ENCODE peak calls at places on chromosomes 6 and 20, in six cellular contexts. G is CD8-positive, alpha-beta memory T cell; L is heart left ventricle; Q is H9; V is pancreas; K is esophagus squamous epithelium. A is an unnamed sample.
A peak's percentile ranks its signal among the peaks of the same experiment; 100 is the strongest.

GRCh38 chr6:106194949-106195919 is 109.1 kb downstream of the PRDM1 start:
- DNase-seq in L (no peak), V (no peak), Q (no peak), G (peak; percentile 6), K (no peak), A (no peak)

GRCh38 chr20:8579060-8579459 is 447.0 kb downstream of the PLCB1 start:
- DNase-seq in G (no peak), V (no peak), K (no peak), Q (no peak), L (no peak), A (no peak)

GRCh38 chr6:74458536-74458935 is 747.3 kb downstream of the COL12A1 start:
- DNase-seq in L (no peak), G (no peak), Q (no peak), V (no peak), K (no peak), A (no peak)

GRCh38 chr6:170163405-170164170 is 127.3 kb downstream of the DLL1 start:
- DNase-seq in G (no peak), Q (no peak), V (no peak), L (no peak), K (no peak), A (no peak)

GRCh38 chr20:44410583-44411019 is 55.1 kb downstream of the HNF4A start:
- DNase-seq in L (no peak), G (no peak), K (no peak), V (no peak), Q (no peak), A (no peak)

GRCh38 chr20:40811660-40812414 is 122.8 kb upstream of the MAFB start:
- DNase-seq in G (no peak), K (no peak), V (no peak), L (no peak), Q (peak; percentile 16), A (no peak)

GRCh38 chr20:4626228-4626627 is 95.5 kb upstream of the PRND start:
- DNase-seq in G (no peak), K (no peak), Q (no peak), L (no peak), V (no peak), A (no peak)

GRCh38 chr6:5279891-5280338 is 18.6 kb downstream of the FARS2 start:
- DNase-seq in Q (no peak), K (no peak), G (no peak), V (no peak), L (no peak), A (no peak)

GRCh38 chr20:10179574-10180298 is 38.9 kb upstream of the SNAP25 start:
- DNase-seq in V (no peak), L (no peak), G (no peak), Q (peak; percentile 39), K (no peak), A (no peak)

GRCh38 chr20:7420345-7420744 is 519.9 kb downstream of the HAO1 start:
- DNase-seq in K (no peak), L (no peak), G (no peak), V (no peak), Q (no peak), A (no peak)

GRCh38 chr6:52881996-52882841 is 27.3 kb downstream of the GSTA3 start:
- DNase-seq in L (peak; percentile 53), Q (peak; percentile 81), V (peak; percentile 65), K (peak; percentile 3), G (peak; percentile 49), A (peak; percentile 77)

GRCh38 chr6:7264686-7265384 is 48.2 kb downstream of the SSR1 start:
- DNase-seq in V (peak; percentile 15), L (no peak), G (no peak), Q (no peak), K (no peak), A (peak; percentile 52)

GRCh38 chr6:144156991-144157390 is 6.7 kb downstream of the STX11 start:
- DNase-seq in K (no peak), Q (peak; percentile 33), L (no peak), V (no peak), G (no peak), A (no peak)

GRCh38 chr6:144158133-144158532 is 7.8 kb downstream of the STX11 start:
- DNase-seq in V (peak; percentile 19), L (peak; percentile 71), Q (no peak), K (no peak), G (no peak), A (no peak)

GRCh38 chr6:144160452-144160851 is 10.1 kb downstream of the STX11 start:
- DNase-seq in G (no peak), K (no peak), L (no peak), V (no peak), Q (no peak), A (no peak)

GRCh38 chr6:144159727-144160126 is 9.4 kb downstream of the STX11 start:
- DNase-seq in G (no peak), L (no peak), Q (no peak), K (no peak), V (no peak), A (no peak)

GRCh38 chr6:144159231-144159630 is 8.9 kb downstream of the STX11 start:
- DNase-seq in V (no peak), L (no peak), Q (no peak), K (no peak), G (no peak), A (no peak)
- H3K27ac ChIP-seq in V (no peak overlapping the region), L (no peak overlapping the region), Q (no peak overlapping the region), K (no peak overlapping the region), G (no peak overlapping the region), A (no peak overlapping the region)

GRCh38 chr20:62925420-62926228 is 681 bp downstream of the DIDO1 start:
- DNase-seq in L (no peak), K (no peak), Q (no peak), G (peak; percentile 52), V (peak; percentile 33), A (no peak)

GRCh38 chr20:62922451-62922921 is 3.8 kb downstream of the DIDO1 start:
- DNase-seq in V (peak; percentile 22), G (peak; percentile 46), Q (no peak), L (no peak), K (no peak), A (no peak)

GRCh38 chr20:62926229-62927127 is at the start of gene DIDO1:
- DNase-seq in L (peak; percentile 90), Q (peak; percentile 84), G (peak; percentile 84), V (peak; percentile 87), K (peak; percentile 60), A (peak; percentile 89)

GRCh38 chr20:62924567-62925419 is 1.5 kb downstream of the DIDO1 start:
- DNase-seq in G (peak; percentile 16), V (peak; percentile 49), Q (no peak), K (no peak), L (no peak), A (no peak)

DNA sequence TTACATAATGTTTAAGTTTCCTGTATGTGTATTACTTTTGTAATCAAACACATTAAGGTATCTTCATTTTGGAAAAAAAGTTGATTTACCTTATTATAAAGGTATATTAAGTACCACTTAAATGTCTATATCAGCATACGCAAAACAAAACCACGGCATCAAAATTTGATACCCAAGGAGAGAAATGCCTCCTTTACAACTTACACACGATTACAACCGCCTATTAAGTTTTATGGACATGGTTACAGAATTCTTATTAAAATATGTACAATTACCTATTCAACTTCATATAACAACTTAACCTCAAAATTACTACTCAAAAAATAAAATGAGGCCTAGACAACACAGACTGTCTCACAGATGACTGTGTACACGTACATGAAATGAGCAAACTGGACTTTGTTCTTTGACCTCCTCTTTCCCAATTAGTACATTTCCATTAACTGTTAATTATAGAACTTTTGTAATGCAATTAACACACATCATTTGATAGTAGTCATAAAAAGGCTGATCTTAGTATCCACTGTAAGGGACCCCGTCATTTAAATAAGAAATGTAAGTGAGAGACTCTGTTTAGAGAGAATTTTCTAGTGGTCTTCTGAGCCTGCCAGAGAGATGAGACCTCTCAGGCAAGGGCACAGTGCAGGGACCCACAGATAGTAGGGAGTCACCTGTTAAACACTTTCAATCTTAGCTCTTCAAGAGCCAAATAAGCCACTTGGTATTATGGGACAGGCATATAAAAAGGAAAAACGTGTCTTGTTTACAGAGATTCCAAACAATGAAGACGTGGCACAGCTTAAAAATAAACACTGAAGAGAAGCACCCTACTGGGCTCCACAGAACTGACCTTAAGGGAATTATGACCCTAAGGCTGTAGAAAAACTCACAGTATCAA is 2.4 kb downstream of the DIDO1 start:
- DNase-seq in V (no peak), L (no peak), Q (no peak), K (no peak), G (no peak), A (no peak)
- H3K27ac ChIP-seq in V (peak overlapping the region; percentile 90), L (no peak overlapping the region), Q (no peak overlapping the region), K (peak overlapping the region; percentile 97), G (peak overlapping the region; percentile 84), A (peak overlapping the region; percentile 96)

DNA sequence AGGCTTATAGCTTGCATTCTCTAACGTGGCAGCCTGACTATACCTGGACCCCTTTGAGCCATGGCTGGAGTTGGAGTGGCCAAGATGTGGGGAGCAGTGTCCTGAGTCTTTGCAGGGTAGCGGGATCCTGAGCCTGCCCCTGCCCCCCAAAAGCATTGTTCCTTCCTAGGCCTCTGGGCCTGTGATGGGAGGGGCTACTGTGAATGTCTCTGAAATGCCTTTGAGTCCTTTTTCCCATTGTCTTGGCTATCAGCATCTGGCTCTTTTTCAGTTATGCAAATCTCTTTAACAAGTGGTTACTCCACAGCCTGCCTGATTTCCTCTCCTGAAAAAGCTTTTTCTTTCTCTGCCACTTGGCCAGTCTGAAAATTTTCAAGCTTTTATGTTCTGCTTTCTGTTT is 17.0 kb upstream of the PRL start:
- DNase-seq in L (no peak), V (no peak), K (no peak), Q (no peak), G (no peak), A (no peak)
- H3K27ac ChIP-seq in L (no peak overlapping the region), V (no peak overlapping the region), K (no peak overlapping the region), Q (no peak overlapping the region), G (no peak overlapping the region), A (no peak overlapping the region)

DNA sequence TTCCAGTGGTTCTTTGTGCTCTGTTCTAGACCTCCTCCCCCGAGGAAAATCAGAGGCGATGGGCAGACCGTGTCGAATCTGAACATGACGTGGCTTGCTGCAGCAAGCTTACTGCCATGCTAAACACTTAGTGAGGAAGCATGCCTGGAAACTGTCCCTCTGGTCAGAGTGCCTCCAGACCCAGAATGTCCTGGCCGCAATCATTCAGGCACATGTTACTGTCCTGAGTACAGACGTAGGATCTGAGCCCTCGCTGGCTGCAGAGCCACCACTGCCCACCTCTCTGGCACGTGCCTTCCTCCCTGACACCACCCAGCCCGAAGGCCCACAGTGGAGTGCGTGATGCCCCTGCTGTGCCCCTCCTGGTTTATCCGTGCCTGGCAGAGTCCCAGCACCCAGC is 163.6 kb downstream of the SYNDIG1 start:
- DNase-seq in G (no peak), V (no peak), K (no peak), Q (peak; percentile 15), L (peak; percentile 48), A (peak; percentile 60)
- H3K27ac ChIP-seq in G (no peak overlapping the region), V (no peak overlapping the region), K (no peak overlapping the region), Q (no peak overlapping the region), L (no peak overlapping the region), A (no peak overlapping the region)

DNA sequence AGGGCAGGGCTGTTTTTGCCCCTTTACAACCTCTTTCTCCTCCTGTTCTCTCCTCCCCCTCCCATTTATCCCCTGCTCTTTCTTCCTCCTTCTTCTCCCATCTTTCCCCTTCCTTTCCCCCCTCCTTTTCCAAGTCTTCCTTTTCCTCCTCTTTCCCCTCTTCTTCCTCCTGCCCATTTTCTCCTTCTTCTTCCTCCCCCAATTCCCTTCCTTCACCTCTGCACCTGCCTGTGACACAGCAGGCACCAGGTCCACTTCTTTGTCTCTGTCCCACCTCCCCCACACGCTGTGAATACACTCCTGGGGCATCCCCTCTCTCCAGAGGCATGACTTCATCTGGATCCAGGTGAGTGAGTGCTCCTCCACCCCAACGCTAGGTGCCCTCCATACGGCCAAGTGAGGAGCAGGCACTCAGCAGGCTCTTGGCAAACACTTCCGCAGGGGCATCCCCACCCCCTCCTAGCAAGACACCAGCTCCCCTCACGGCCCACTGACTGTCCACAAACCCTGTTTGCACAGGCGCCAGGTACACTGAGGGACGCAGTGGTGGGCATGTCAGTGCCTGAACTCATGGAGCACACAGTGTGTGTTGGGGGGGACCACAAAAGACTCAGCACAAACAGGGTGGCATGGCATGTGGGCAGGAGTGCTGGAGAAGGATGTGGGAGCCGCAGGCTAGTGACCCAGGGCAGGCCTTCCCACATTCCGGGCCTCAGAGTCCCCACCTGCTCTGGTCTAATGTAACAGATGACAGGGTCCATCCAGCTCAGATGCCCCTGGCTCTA is 10.7 kb upstream of the TLDC2 start:
- DNase-seq in K (no peak), G (no peak), V (no peak), L (peak; percentile 18), Q (no peak), A (no peak)
- H3K27ac ChIP-seq in K (peak overlapping the region; percentile 76), G (no peak overlapping the region), V (no peak overlapping the region), L (no peak overlapping the region), Q (no peak overlapping the region), A (peak overlapping the region; percentile 86)

A was measured in ascending aorta.